ENCODE peak calls at places on chromosomes 5 and 9, in seven cellular contexts. D is heart right ventricle; L is left ventricle myocardium superior; S is IMR-90; M is right cardiac atrium; A is HepG2; X is activated naive CD8-positive, alpha-beta T cell treated with anti-CD3 and anti-CD28 coated beads, Interleukin-2, amount 10 ng/mL, durations not matched to agents 7 days and 5 days. F is an unnamed sample.

GRCh38 chr9:91359734-91360470 is 1.8 kb downstream of the AUH start:
- ATAC-seq in D (no peak), L (no peak), S (no peak), M (no peak), A (no peak), X (no peak), F (no peak)

GRCh38 chr5:72837524-72838096 is 21.1 kb downstream of the TNPO1 start:
- ATAC-seq in D (no peak), L (no peak), S (no peak), M (no peak), A (no peak), X (no peak), F (no peak)

GRCh38 chr9:114364528-114365041 is 23.2 kb downstream of the AKNA start:
- ATAC-seq in D (no peak), L (no peak), S (no peak), M (no peak), A (peak), X (no peak), F (no peak)

GRCh38 chr9:114382951-114383865 is 4.6 kb downstream of the AKNA start:
- ATAC-seq in D (peak), L (peak), S (peak), M (peak), A (peak), X (no peak), F (peak)

GRCh38 chr9:107569171-107569570 is 79.6 kb upstream of the KLF4 start:
- ATAC-seq in D (no peak), L (no peak), S (peak), M (peak), A (no peak), X (no peak), F (no peak)

GRCh38 chr5:132788508-132788907 is 11.5 kb upstream of the SEPTIN8 start:
- ATAC-seq in D (no peak), L (no peak), S (no peak), M (no peak), A (no peak), X (no peak), F (no peak)

GRCh38 chr5:113548396-113548795 is 34.9 kb downstream of the YTHDC2 start:
- ATAC-seq in D (no peak), L (no peak), S (no peak), M (no peak), A (no peak), X (no peak), F (no peak)

GRCh38 chr5:116671211-116671736 is 96.7 kb upstream of the SEMA6A start:
- ATAC-seq in D (no peak), L (no peak), S (no peak), M (no peak), A (peak), X (no peak), F (no peak)

GRCh38 chr5:176608937-176609723 is 826 bp downstream of the GPRIN1 start:
- ATAC-seq in D (no peak), L (no peak), S (no peak), M (no peak), A (no peak), X (no peak), F (peak)

GRCh38 chr5:64183956-64184355 is 18.3 kb downstream of the RNF180 start:
- ATAC-seq in D (no peak), L (no peak), S (no peak), M (no peak), A (no peak), X (no peak), F (no peak)

GRCh38 chr9:92035687-92036410 is 79.4 kb downstream of the SPTLC1 start:
- ATAC-seq in D (peak), L (peak), S (peak), M (peak), A (no peak), X (no peak), F (no peak)

GRCh38 chr5:136516617-136517016 is 151.3 kb upstream of the TRPC7 start:
- ATAC-seq in D (no peak), L (no peak), S (no peak), M (no peak), A (no peak), X (no peak), F (no peak)

GRCh38 chr9:101126556-101126955 is 98.0 kb downstream of the PLPPR1 start:
- ATAC-seq in D (no peak), L (no peak), S (no peak), M (no peak), A (no peak), X (no peak), F (no peak)

GRCh38 chr9:81314525-81314924 is 374.8 kb downstream of the TLE1 start:
- ATAC-seq in D (no peak), L (no peak), S (no peak), M (no peak), A (no peak), X (no peak), F (no peak)

GRCh38 chr5:157827429-157827828 is 31.5 kb downstream of the CLINT1 start:
- ATAC-seq in D (no peak), L (peak), S (no peak), M (no peak), A (no peak), X (no peak), F (no peak)

GRCh38 chr9:106929471-106930198 is 66.7 kb downstream of the ZNF462 start:
- ATAC-seq in D (peak), L (peak), S (peak), M (peak), A (no peak), X (no peak), F (no peak)

GRCh38 chr9:109894921-109895758 is 115.1 kb downstream of the PALM2AKAP2 start:
- ATAC-seq in D (peak), L (peak), S (peak), M (peak), A (no peak), X (peak), F (peak)

GRCh38 chr9:95499101-95499676 is 17.6 kb downstream of the PTCH1 start:
- ATAC-seq in D (no peak), L (no peak), S (no peak), M (no peak), A (no peak), X (no peak), F (no peak)

GRCh38 chr9:2346277-2346913 is 275.2 kb upstream of the VLDLR start:
- ATAC-seq in D (peak), L (peak), S (no peak), M (peak), A (no peak), X (no peak), F (no peak)

GRCh38 chr5:93349613-93350012 is 231.4 kb downstream of the NR2F1-AS1 start:
- ATAC-seq in D (no peak), L (no peak), S (peak), M (no peak), A (no peak), X (no peak), F (no peak)

GRCh38 chr5:9519537-9519936 is 26.3 kb downstream of the SEMA5A start:
- ATAC-seq in D (no peak), L (peak), S (no peak), M (peak), A (no peak), X (no peak), F (no peak)

GRCh38 chr5:109354761-109355160 is 55.0 kb downstream of the PJA2 start:
- ATAC-seq in D (no peak), L (peak), S (no peak), M (peak), A (no peak), X (peak), F (peak)

GRCh38 chr5:147930759-147931158 is 24.4 kb upstream of the C5orf46 start:
- ATAC-seq in D (no peak), L (no peak), S (no peak), M (no peak), A (no peak), X (no peak), F (no peak)

GRCh38 chr5:5486122-5486521 is 63.6 kb downstream of the ICE1 start:
- ATAC-seq in D (no peak), L (no peak), S (no peak), M (no peak), A (no peak), X (no peak), F (no peak)

GRCh38 chr5:72363146-72363802 is 43.1 kb downstream of the PTCD2 start:
- ATAC-seq in D (no peak), L (no peak), S (peak), M (no peak), A (no peak), X (no peak), F (peak)

GRCh38 chr5:10615693-10616092 is 51.8 kb downstream of the ANKRD33B start:
- ATAC-seq in D (no peak), L (no peak), S (no peak), M (no peak), A (no peak), X (no peak), F (no peak)

GRCh38 chr9:5493597-5494511 is 16.5 kb upstream of the PDCD1LG2 start:
- ATAC-seq in D (peak), L (peak), S (peak), M (peak), A (no peak), X (no peak), F (peak)

GRCh38 chr9:88814521-88815101 is 176.7 kb upstream of the S1PR3 start:
- ATAC-seq in D (peak), L (peak), S (peak), M (peak), A (no peak), X (no peak), F (peak)

GRCh38 chr9:136119259-136120118 is 814 bp upstream of the TMEM250 start:
- ATAC-seq in D (peak), L (peak), S (peak), M (peak), A (peak), X (peak), F (peak)

F was measured in SK-N-SH treated with all-trans-retinoic acid at 6 μM for 48 hours.